ENCODE peak calls at places on chromosomes 12 and 14, in five cellular contexts. O is left ventricle myocardium superior, I is KBM-7, M is endothelial cell, T is ovary. H is an unnamed sample.

GRCh38 chr14:95313707-95314106 is 6.0 kb downstream of the CLMN start:
- DNase-seq in O (peak), I (no peak), M (no peak), T (peak), H (peak)

GRCh38 chr12:120397827-120398563 is 29.0 kb upstream of the MSI1 start:
- DNase-seq in O (no peak), I (no peak), M (no peak), T (no peak), H (peak)

GRCh38 chr12:8078400-8078799 is 3.7 kb upstream of the NECAP1 start:
- DNase-seq in O (no peak), I (peak), M (peak), T (no peak), H (no peak)

GRCh38 chr14:32417956-32418552 is 89.0 kb downstream of the AKAP6 start:
- DNase-seq in O (peak), I (no peak), M (no peak), T (peak), H (no peak)

GRCh38 chr14:99511421-99512109 is 30.4 kb downstream of the CCNK start:
- DNase-seq in O (peak), I (no peak), M (no peak), T (peak), H (no peak)

GRCh38 chr12:76863005-76863670 is 15.7 kb downstream of the CSRP2 start:
- DNase-seq in O (no peak), I (no peak), M (no peak), T (no peak), H (no peak)

GRCh38 chr12:116597886-116598285 is 38.7 kb downstream of the MAP1LC3B2 start:
- DNase-seq in O (no peak), I (no peak), M (no peak), T (no peak), H (no peak)

GRCh38 chr12:56338643-56339422 is at the start of gene IL23A:
- DNase-seq in O (no peak), I (no peak), M (no peak), T (no peak), H (no peak)

GRCh38 chr12:24977711-24978110 is 28.8 kb upstream of the BCAT1 start:
- DNase-seq in O (no peak), I (no peak), M (no peak), T (no peak), H (no peak)

GRCh38 chr14:100783630-100784321 is 42.1 kb upstream of the MEG3 start:
- DNase-seq in O (no peak), I (no peak), M (no peak), T (no peak), H (no peak)

GRCh38 chr12:2244013-2244861 is 191.4 kb downstream of the CACNA1C start:
- DNase-seq in O (no peak), I (no peak), M (no peak), T (no peak), H (no peak)

GRCh38 chr12:119770146-119770545 is 102.2 kb downstream of the PRKAB1 start:
- DNase-seq in O (no peak), I (no peak), M (no peak), T (no peak), H (no peak)

GRCh38 chr12:46269429-46270241 is 792 bp upstream of the SLC38A1 start:
- DNase-seq in O (no peak), I (peak), M (peak), T (no peak), H (peak)

GRCh38 chr12:1791104-1791927 is 29.0 kb upstream of the LRTM2 start:
- DNase-seq in O (peak), I (peak), M (peak), T (no peak), H (peak)

GRCh38 chr12:91663331-91663998 is 480.8 kb upstream of the DCN start:
- DNase-seq in O (no peak), I (no peak), M (no peak), T (no peak), H (no peak)

GRCh38 chr12:1993341-1993740 is 10.9 kb downstream of the DCP1B start:
- DNase-seq in O (no peak), I (no peak), M (no peak), T (no peak), H (no peak)

GRCh38 chr12:23084236-23084995 is 459.4 kb downstream of the ETNK1 start:
- DNase-seq in O (no peak), I (no peak), M (no peak), T (no peak), H (no peak)

GRCh38 chr14:48726080-48726642 is 860.0 kb downstream of the RPS29 start:
- DNase-seq in O (no peak), I (no peak), M (no peak), T (no peak), H (no peak)

GRCh38 chr14:38256358-38256840 is 506 bp upstream of the CLEC14A start:
- DNase-seq in O (no peak), I (no peak), M (peak), T (no peak), H (no peak)

GRCh38 chr12:11756523-11756922 is 107.0 kb downstream of the ETV6 start:
- DNase-seq in O (no peak), I (no peak), M (no peak), T (no peak), H (no peak)

GRCh38 chr12:11719678-11720099 is 70.2 kb downstream of the ETV6 start:
- DNase-seq in O (peak), I (peak), M (peak), T (no peak), H (no peak)